ENCODE peak calls at places on chromosome 9, in eight cellular contexts. Y is heart left ventricle, A is PC-9, Q is heart right ventricle, S is ovary, B is RWPE1, W is NB4, D is pancreas. H is an unnamed sample.

GRCh38 chr9:8408575-8409190 is 609.1 kb upstream of the DMAC1 start:
- DNase-seq in Y (no peak), S (no peak), D (no peak), Q (no peak), A (no peak), B (no peak), W (no peak), H (no peak)

GRCh38 chr9:69207503-69207902 is 33.4 kb downstream of the TJP2 start:
- DNase-seq in Y (peak; percentile 36), D (no peak), Q (peak; percentile 23), B (no peak), W (no peak), S (no peak), A (no peak), H (no peak)

GRCh38 chr9:16063241-16063591 is 510.4 kb downstream of the CCDC171 start:
- DNase-seq in S (no peak), D (no peak), W (no peak), Y (no peak), Q (no peak), A (no peak), B (no peak), H (no peak)

GRCh38 chr9:134477342-134477925 is 151.2 kb downstream of the RXRA start:
- DNase-seq in D (no peak), S (no peak), A (no peak), B (no peak), Y (no peak), W (no peak), Q (no peak), H (no peak)

GRCh38 chr9:91422832-91423711 is 560 bp downstream of the NFIL3 start:
- DNase-seq in D (peak; percentile 73), S (peak; percentile 77), Y (peak; percentile 52), B (peak; percentile 84), Q (peak; percentile 54), A (peak; percentile 65), W (peak; percentile 72), H (peak; percentile 92)

GRCh38 chr9:11038956-11039355 is 426.2 kb upstream of the PTPRD start:
- DNase-seq in A (no peak), S (no peak), Q (no peak), B (no peak), D (no peak), W (no peak), Y (no peak), H (no peak)

GRCh38 chr9:77304543-77304942 is 127.2 kb downstream of the VPS13A start:
- DNase-seq in D (no peak), Q (no peak), B (no peak), Y (no peak), A (no peak), S (no peak), W (no peak), H (no peak)

GRCh38 chr9:35918780-35919179 is 9.5 kb downstream of the SPAAR start:
- DNase-seq in Q (no peak), B (no peak), D (no peak), Y (no peak), A (no peak), W (no peak), S (no peak), H (no peak)

GRCh38 chr9:77455312-77455927 is 192.7 kb downstream of the GNA14 start:
- DNase-seq in D (no peak), Y (no peak), Q (no peak), B (peak; percentile 23), A (no peak), W (peak; percentile 66), S (no peak), H (no peak)

GRCh38 chr9:121082075-121082474 is 7.3 kb downstream of the CNTRL start:
- DNase-seq in Y (no peak), W (no peak), S (no peak), D (no peak), B (no peak), Q (no peak), A (no peak), H (no peak)
- TF ChIP-seq CTCF in Y (no peak), W (no peak), S (no peak), D (no peak), B (no peak), Q (no peak), A (no peak), H (no peak)

GRCh38 chr9:74218374-74219063 is 278.6 kb upstream of the RORB start:
- DNase-seq in D (no peak), W (no peak), A (no peak), B (no peak), Q (no peak), S (no peak), Y (no peak), H (no peak)
- TF ChIP-seq CTCF in D (no peak), W (no peak), A (no peak), B (no peak), Q (no peak), S (no peak), Y (no peak), H (no peak)

GRCh38 chr9:88880194-88880593 is 111.1 kb upstream of the S1PR3 start:
- DNase-seq in W (no peak), A (peak; percentile 85), Y (no peak), B (no peak), S (no peak), D (no peak), Q (no peak), H (no peak)
- TF ChIP-seq CTCF in W (no peak), A (no peak), Y (no peak), B (no peak), S (no peak), D (no peak), Q (no peak), H (no peak)

DNA sequence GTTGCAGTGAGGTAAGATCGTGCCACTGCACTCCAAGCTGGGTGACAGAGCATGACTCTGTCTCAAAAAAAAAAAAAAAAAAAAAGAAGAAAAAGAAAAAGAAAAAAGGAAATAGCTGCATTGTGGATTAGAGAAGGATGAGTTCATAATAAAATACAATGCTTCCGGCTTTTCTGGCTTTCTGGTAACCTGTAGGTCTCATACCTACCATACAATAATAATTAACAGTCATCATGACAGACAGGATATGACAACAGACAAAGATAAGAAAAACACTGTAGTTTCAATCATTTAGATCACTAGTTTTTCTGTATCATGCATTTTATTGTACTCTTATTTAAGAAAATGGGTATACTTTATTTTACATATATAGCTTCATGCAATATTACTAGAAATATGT is 40.7 kb upstream of the TRPM3 start:
- DNase-seq in B (no peak), Q (no peak), S (no peak), D (no peak), A (no peak), W (no peak), Y (no peak), H (no peak)
- TF ChIP-seq CTCF in B (no peak), Q (no peak), S (no peak), D (no peak), A (no peak), W (no peak), Y (no peak), H (no peak)

GRCh38 chr9:73200694-73201432 is 49.2 kb downstream of the ANXA1 start:
- DNase-seq in D (no peak), Q (no peak), S (no peak), Y (no peak), B (peak; percentile 40), A (peak; percentile 8), W (peak; percentile 27), H (no peak)

GRCh38 chr9:73204910-73205309 is 53.2 kb downstream of the ANXA1 start:
- DNase-seq in W (no peak), Y (no peak), B (no peak), Q (no peak), D (no peak), A (no peak), S (no peak), H (no peak)

GRCh38 chr9:73199448-73199847 is 47.8 kb downstream of the ANXA1 start:
- DNase-seq in A (no peak), Q (no peak), S (no peak), Y (no peak), D (no peak), W (no peak), B (no peak), H (no peak)

GRCh38 chr9:73202992-73203391 is 51.3 kb downstream of the ANXA1 start:
- DNase-seq in S (no peak), B (no peak), Q (no peak), A (no peak), Y (no peak), D (no peak), W (peak; percentile 25), H (no peak)

GRCh38 chr9:73199886-73200285 is 48.2 kb downstream of the ANXA1 start:
- DNase-seq in B (no peak), Y (no peak), D (no peak), W (no peak), S (no peak), A (peak; percentile 63), Q (no peak), H (no peak)
- TF ChIP-seq CTCF in B (no peak), Y (peak; percentile 7), D (no peak), W (no peak), S (no peak), A (no peak), Q (no peak), H (no peak)

DNA sequence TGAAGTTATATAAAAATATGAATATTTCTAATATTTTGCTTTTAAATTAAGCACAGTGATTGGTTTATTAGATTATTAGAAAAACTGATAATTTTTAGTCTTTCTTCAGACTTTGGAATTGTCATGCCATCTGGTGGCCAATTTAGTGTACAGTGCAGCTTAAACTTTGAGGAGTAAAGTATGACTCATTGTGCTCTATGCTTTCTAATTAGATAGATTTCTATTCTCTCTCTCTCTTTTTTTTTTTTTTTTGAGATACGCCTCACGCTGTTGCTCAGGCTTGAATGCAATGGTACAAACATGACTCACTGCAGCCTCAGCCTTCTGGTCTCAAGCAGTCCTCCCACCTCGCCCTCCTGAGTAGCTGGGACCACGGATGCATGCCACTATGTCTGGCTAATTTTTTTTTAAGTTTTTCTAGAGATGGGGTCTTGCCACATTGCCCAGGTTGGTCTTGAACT is 42.1 kb upstream of the GPR21 start:
- DNase-seq in B (peak; percentile 87), D (no peak), A (peak; percentile 29), W (peak; percentile 50), S (peak; percentile 35), Y (no peak), Q (no peak), H (no peak)
- TF ChIP-seq CTCF in B (peak; percentile 96), D (peak; percentile 57), A (peak; percentile 82), W (peak; percentile 46), S (no peak), Y (peak; percentile 83), Q (peak; percentile 73), H (peak; percentile 52)

H was measured in right atrium auricular region.